ENCODE peak calls at places on chromosomes 4 and X, in five cellular contexts. Y is right atrium auricular region, E is astrocyte of the spinal cord, G is fibroblast of the aortic adventitia, H is ovary. O is an unnamed sample.

GRCh38 chrX:129843209-129843458 is 552 bp downstream of the ZDHHC9 start:
- DNase-seq in Y (no peak), E (no peak), G (no peak), H (peak; percentile 45), O (no peak)

GRCh38 chr4:177128306-177128705 is 181.4 kb upstream of the NEIL3 start:
- DNase-seq in Y (no peak), E (peak; percentile 59), G (peak; percentile 63), H (no peak), O (no peak)

GRCh38 chrX:149877636-149878035 is 3.3 kb upstream of the MAGEA8 start:
- DNase-seq in Y (no peak), E (no peak), G (no peak), H (no peak), O (no peak)

GRCh38 chr4:47668810-47669408 is 169.0 kb downstream of the CORIN start:
- DNase-seq in Y (no peak), E (peak; percentile 64), G (peak; percentile 77), H (no peak), O (peak; percentile 36)

GRCh38 chr4:83558693-83559092 is 22.8 kb downstream of the GPAT3 start:
- DNase-seq in Y (no peak), E (peak; percentile 60), G (peak; percentile 58), H (no peak), O (no peak)

GRCh38 chrX:38458071-38458470 is 103.3 kb upstream of the TSPAN7 start:
- DNase-seq in Y (no peak), E (no peak), G (no peak), H (no peak), O (no peak)

GRCh38 chrX:22650691-22651090 is 349.1 kb upstream of the DDX53 start:
- DNase-seq in Y (no peak), E (no peak), G (no peak), H (no peak), O (no peak)

GRCh38 chr4:149121015-149121404 is 678.8 kb upstream of the NR3C2 start:
- DNase-seq in Y (no peak), E (no peak), G (no peak), H (no peak), O (no peak)

GRCh38 chr4:48943387-48943786 is 36.8 kb upstream of the OCIAD2 start:
- DNase-seq in Y (no peak), E (no peak), G (no peak), H (no peak), O (no peak)
- TF ChIP-seq CTCF in Y (no peak), E (peak; percentile 30), G (no peak), H (no peak), O (no peak)

GRCh38 chrX:49879656-49880277 is 483 bp downstream of the USP27X start:
- DNase-seq in Y (no peak), E (no peak), G (no peak), H (no peak), O (no peak)

GRCh38 chrX:49878834-49879655 is at the start of gene USP27X:
- DNase-seq in Y (peak; percentile 68), E (peak; percentile 88), G (peak; percentile 89), H (peak; percentile 75), O (peak; percentile 77)

GRCh38 chrX:49880668-49881067 is 1.4 kb downstream of the USP27X start:
- DNase-seq in Y (no peak), E (no peak), G (no peak), H (no peak), O (no peak)

GRCh38 chrX:49884290-49884862 is 5.1 kb downstream of the USP27X start:
- DNase-seq in Y (no peak), E (peak; percentile 32), G (peak; percentile 53), H (peak; percentile 41), O (peak; percentile 39)
- TF ChIP-seq CTCF in Y (peak; percentile 76), E (peak; percentile 79), G (peak; percentile 86), H (peak; percentile 16), O (peak; percentile 64)

GRCh38 chrX:133852837-133853236 is 132.6 kb downstream of the GPC3 start:
- DNase-seq in Y (no peak), E (no peak), G (no peak), H (no peak), O (no peak)
- TF ChIP-seq CTCF in Y (no peak), E (no peak), G (no peak), H (no peak), O (no peak)

GRCh38 chr4:6343950-6344408 is 74.3 kb downstream of the WFS1 start:
- DNase-seq in Y (no peak), E (peak; percentile 44), G (peak; percentile 54), H (no peak), O (no peak)
- TF ChIP-seq CTCF in Y (no peak), E (peak; percentile 11), G (peak; percentile 6), H (no peak), O (peak; percentile 16)